ENCODE peak calls at places on chromosomes 5 and 9, in six cellular contexts. C is HuH-7.5, T is GM23248, W is T-helper 2 cell, Y is psoas muscle, Z is neural crest cell. P is an unnamed sample.

GRCh38 chr5:143442398-143442797 is 38.9 kb upstream of the NR3C1 start:
- DNase-seq in W (no peak), T (peak; percentile 81), Z (no peak), C (no peak), Y (no peak), P (no peak)

GRCh38 chr9:99075246-99075912 is 29.5 kb upstream of the TGFBR1 start:
- DNase-seq in Z (no peak), Y (no peak), C (no peak), T (peak; percentile 80), W (no peak), P (no peak)

GRCh38 chr5:93302711-93303110 is 278.3 kb downstream of the NR2F1-AS1 start:
- DNase-seq in W (no peak), T (no peak), C (no peak), Z (no peak), Y (no peak), P (no peak)

GRCh38 chr5:16936150-16937022 is at the start of gene MYO10:
- DNase-seq in W (no peak), C (peak; percentile 22), Z (peak; percentile 89), T (peak; percentile 93), Y (peak; percentile 79), P (peak; percentile 93)

GRCh38 chr5:43152946-43153345 is 32.2 kb downstream of the ZNF131 start:
- DNase-seq in Y (no peak), W (no peak), Z (no peak), C (no peak), T (peak; percentile 80), P (no peak)

GRCh38 chr5:80566711-80567259 is 3.3 kb downstream of the ANKRD34B start:
- DNase-seq in Z (no peak), W (no peak), T (no peak), C (no peak), Y (no peak), P (no peak)

GRCh38 chr5:156367602-156368001 is 40.6 kb downstream of the SGCD start:
- DNase-seq in Y (peak; percentile 45), Z (no peak), T (peak; percentile 99), C (no peak), W (no peak), P (no peak)

GRCh38 chr5:112420111-112420864 is 1.2 kb upstream of the EPB41L4A start:
- DNase-seq in Y (peak; percentile 82), Z (peak; percentile 80), W (peak; percentile 12), C (peak; percentile 73), T (peak; percentile 68), P (peak; percentile 87)

GRCh38 chr9:134188421-134189166 is 24.2 kb upstream of the RNU6ATAC start:
- DNase-seq in T (peak; percentile 46), Z (no peak), W (no peak), Y (peak; percentile 33), C (no peak), P (peak; percentile 71)

GRCh38 chr9:115164511-115164974 is 46.6 kb upstream of the TNC start:
- DNase-seq in T (peak; percentile 41), Z (no peak), C (no peak), W (no peak), Y (peak; percentile 15), P (peak; percentile 71)

GRCh38 chr5:149037819-149038218 is 25.0 kb downstream of the SH3TC2 start:
- DNase-seq in Z (no peak), Y (no peak), T (no peak), W (no peak), C (no peak), P (no peak)

GRCh38 chr5:1926071-1926440 is 43.3 kb upstream of the IRX4 start:
- DNase-seq in Y (no peak), W (no peak), Z (no peak), T (no peak), C (no peak), P (no peak)

GRCh38 chr5:97297063-97297715 is 114.1 kb upstream of the RIOK2 start:
- DNase-seq in C (peak; percentile 9), T (peak; percentile 50), Y (no peak), W (no peak), Z (peak; percentile 23), P (no peak)

GRCh38 chr9:92727716-92728700 is 36.6 kb downstream of the BICD2 start:
- DNase-seq in T (no peak), Y (no peak), Z (no peak), C (no peak), W (no peak), P (no peak)

GRCh38 chr9:124869986-124870560 is 8.1 kb downstream of the ARPC5L start:
- DNase-seq in Y (peak; percentile 50), C (no peak), T (peak; percentile 58), Z (no peak), W (peak; percentile 88), P (no peak)

GRCh38 chr5:35046754-35047153 is 995 bp downstream of the AGXT2 start:
- DNase-seq in T (peak; percentile 97), Z (no peak), C (no peak), Y (no peak), W (no peak), P (no peak)

GRCh38 chr9:94139672-94140417 is 55.6 kb downstream of the PTPDC1 start:
- DNase-seq in Y (peak; percentile 89), Z (no peak), W (no peak), T (peak; percentile 93), C (no peak), P (peak; percentile 92)